ENCODE peak calls at places on chromosomes 6 and 20, in nine cellular contexts. One of them, this sample, is unnamed.

GRCh38 chr6:56693246-56693607 is 50.5 kb upstream of the DST start:
- DNase-seq in OCI-LY7: no peak
- DNase-seq in posterior cingulate gyrus: peak
- DNase-seq in hepatic stellate cell: no peak
- DNase-seq in NCI-H774: no peak
- DNase-seq in IMR-90: peak
- DNase-seq in aorta: peak
- DNase-seq in fibroblast of lung: peak
- DNase-seq in RKO: no peak
- DNase-seq in this sample: no peak

GRCh38 chr6:133298335-133298734 is 57.2 kb downstream of the EYA4 start:
- DNase-seq in OCI-LY7: no peak
- DNase-seq in posterior cingulate gyrus: no peak
- DNase-seq in hepatic stellate cell: no peak
- DNase-seq in NCI-H774: no peak
- DNase-seq in IMR-90: no peak
- DNase-seq in aorta: no peak
- DNase-seq in fibroblast of lung: no peak
- DNase-seq in RKO: no peak
- DNase-seq in this sample: no peak

GRCh38 chr20:32973077-32973717 is 31.0 kb downstream of the SUN5 start:
- DNase-seq in OCI-LY7: no peak
- DNase-seq in posterior cingulate gyrus: no peak
- DNase-seq in hepatic stellate cell: no peak
- DNase-seq in NCI-H774: no peak
- DNase-seq in IMR-90: no peak
- DNase-seq in aorta: no peak
- DNase-seq in fibroblast of lung: no peak
- DNase-seq in RKO: no peak
- DNase-seq in this sample: no peak

GRCh38 chr20:21240394-21240793 is 62.7 kb upstream of the XRN2 start:
- DNase-seq in OCI-LY7: no peak
- DNase-seq in posterior cingulate gyrus: no peak
- DNase-seq in hepatic stellate cell: no peak
- DNase-seq in NCI-H774: no peak
- DNase-seq in IMR-90: no peak
- DNase-seq in aorta: no peak
- DNase-seq in fibroblast of lung: no peak
- DNase-seq in RKO: no peak
- DNase-seq in this sample: peak

GRCh38 chr6:31900917-31901414 is 920 bp downstream of the ZBTB12 start:
- DNase-seq in OCI-LY7: no peak
- DNase-seq in posterior cingulate gyrus: no peak
- DNase-seq in hepatic stellate cell: no peak
- DNase-seq in NCI-H774: no peak
- DNase-seq in IMR-90: no peak
- DNase-seq in aorta: peak
- DNase-seq in fibroblast of lung: no peak
- DNase-seq in RKO: no peak
- DNase-seq in this sample: no peak

GRCh38 chr20:11316244-11316643 is 601.4 kb upstream of the BTBD3 start:
- DNase-seq in OCI-LY7: no peak
- DNase-seq in posterior cingulate gyrus: no peak
- DNase-seq in hepatic stellate cell: no peak
- DNase-seq in NCI-H774: no peak
- DNase-seq in IMR-90: no peak
- DNase-seq in aorta: no peak
- DNase-seq in fibroblast of lung: no peak
- DNase-seq in RKO: no peak
- DNase-seq in this sample: no peak

GRCh38 chr6:81003156-81003555 is 749.3 kb downstream of the TENT5A start:
- DNase-seq in OCI-LY7: no peak
- DNase-seq in posterior cingulate gyrus: no peak
- DNase-seq in hepatic stellate cell: no peak
- DNase-seq in NCI-H774: no peak
- DNase-seq in IMR-90: no peak
- DNase-seq in aorta: no peak
- DNase-seq in fibroblast of lung: no peak
- DNase-seq in RKO: no peak
- DNase-seq in this sample: peak

GRCh38 chr20:56636701-56637100 is 7.6 kb downstream of the TFAP2C start:
- DNase-seq in OCI-LY7: no peak
- DNase-seq in posterior cingulate gyrus: no peak
- DNase-seq in hepatic stellate cell: no peak
- DNase-seq in NCI-H774: no peak
- DNase-seq in IMR-90: no peak
- DNase-seq in aorta: no peak
- DNase-seq in fibroblast of lung: no peak
- DNase-seq in RKO: peak
- DNase-seq in this sample: no peak

GRCh38 chr20:53480913-53481312 is 112.7 kb downstream of the ZNF217 start:
- DNase-seq in OCI-LY7: no peak
- DNase-seq in posterior cingulate gyrus: no peak
- DNase-seq in hepatic stellate cell: no peak
- DNase-seq in NCI-H774: no peak
- DNase-seq in IMR-90: no peak
- DNase-seq in aorta: no peak
- DNase-seq in fibroblast of lung: no peak
- DNase-seq in RKO: no peak
- DNase-seq in this sample: no peak

GRCh38 chr6:150172929-150173328 is 30.1 kb downstream of the PPP1R14C start:
- DNase-seq in OCI-LY7: no peak
- DNase-seq in posterior cingulate gyrus: no peak
- DNase-seq in hepatic stellate cell: no peak
- DNase-seq in NCI-H774: no peak
- DNase-seq in IMR-90: no peak
- DNase-seq in aorta: no peak
- DNase-seq in fibroblast of lung: no peak
- DNase-seq in RKO: no peak
- DNase-seq in this sample: no peak

GRCh38 chr20:5073154-5074049 is 46.4 kb downstream of the PCNA start:
- DNase-seq in OCI-LY7: no peak
- DNase-seq in posterior cingulate gyrus: peak
- DNase-seq in hepatic stellate cell: peak
- DNase-seq in NCI-H774: peak
- DNase-seq in IMR-90: peak
- DNase-seq in aorta: peak
- DNase-seq in fibroblast of lung: peak
- DNase-seq in RKO: no peak
- DNase-seq in this sample: peak

GRCh38 chr20:34232494-34233087 is 8.6 kb upstream of the ASIP start:
- DNase-seq in OCI-LY7: no peak
- DNase-seq in posterior cingulate gyrus: no peak
- DNase-seq in hepatic stellate cell: no peak
- DNase-seq in NCI-H774: no peak
- DNase-seq in IMR-90: no peak
- DNase-seq in aorta: no peak
- DNase-seq in fibroblast of lung: no peak
- DNase-seq in RKO: no peak
- DNase-seq in this sample: no peak

GRCh38 chr6:46653439-46653942 is 716 bp downstream of the SLC25A27 start:
- DNase-seq in OCI-LY7: peak
- DNase-seq in posterior cingulate gyrus: no peak
- DNase-seq in hepatic stellate cell: no peak
- DNase-seq in NCI-H774: no peak
- DNase-seq in IMR-90: no peak
- DNase-seq in aorta: no peak
- DNase-seq in fibroblast of lung: no peak
- DNase-seq in RKO: peak
- DNase-seq in this sample: no peak

GRCh38 chr6:159819098-159819497 is 19.0 kb downstream of the PNLDC1 start:
- DNase-seq in OCI-LY7: no peak
- DNase-seq in posterior cingulate gyrus: no peak
- DNase-seq in hepatic stellate cell: no peak
- DNase-seq in NCI-H774: no peak
- DNase-seq in IMR-90: no peak
- DNase-seq in aorta: no peak
- DNase-seq in fibroblast of lung: no peak
- DNase-seq in RKO: no peak
- DNase-seq in this sample: no peak

GRCh38 chr6:138357928-138358327 is 19.8 kb upstream of the SMIM28 start:
- DNase-seq in OCI-LY7: no peak
- DNase-seq in posterior cingulate gyrus: no peak
- DNase-seq in hepatic stellate cell: no peak
- DNase-seq in NCI-H774: no peak
- DNase-seq in IMR-90: no peak
- DNase-seq in aorta: no peak
- DNase-seq in fibroblast of lung: no peak
- DNase-seq in RKO: no peak
- DNase-seq in this sample: no peak

GRCh38 chr6:30781697-30782424 is 37.5 kb upstream of the IER3 start:
- DNase-seq in OCI-LY7: no peak
- DNase-seq in posterior cingulate gyrus: peak
- DNase-seq in hepatic stellate cell: peak
- DNase-seq in NCI-H774: peak
- DNase-seq in IMR-90: peak
- DNase-seq in aorta: peak
- DNase-seq in fibroblast of lung: peak
- DNase-seq in RKO: peak
- DNase-seq in this sample: peak

GRCh38 chr6:166957087-166957804 is 896 bp upstream of the RNASET2 start:
- DNase-seq in OCI-LY7: peak
- DNase-seq in posterior cingulate gyrus: peak
- DNase-seq in hepatic stellate cell: peak
- DNase-seq in NCI-H774: peak
- DNase-seq in IMR-90: no peak
- DNase-seq in aorta: peak
- DNase-seq in fibroblast of lung: no peak
- DNase-seq in RKO: peak
- DNase-seq in this sample: no peak

GRCh38 chr20:31920275-31920855 is 31.5 kb downstream of the PDRG1 start:
- DNase-seq in OCI-LY7: no peak
- DNase-seq in posterior cingulate gyrus: no peak
- DNase-seq in hepatic stellate cell: no peak
- DNase-seq in NCI-H774: no peak
- DNase-seq in IMR-90: no peak
- DNase-seq in aorta: no peak
- DNase-seq in fibroblast of lung: no peak
- DNase-seq in RKO: no peak
- DNase-seq in this sample: no peak

GRCh38 chr20:41426976-41427375 is 60.4 kb upstream of the EMILIN3 start:
- DNase-seq in OCI-LY7: no peak
- DNase-seq in posterior cingulate gyrus: no peak
- DNase-seq in hepatic stellate cell: no peak
- DNase-seq in NCI-H774: no peak
- DNase-seq in IMR-90: no peak
- DNase-seq in aorta: no peak
- DNase-seq in fibroblast of lung: no peak
- DNase-seq in RKO: no peak
- DNase-seq in this sample: no peak

GRCh38 chr6:39207421-39208232 is 21.6 kb downstream of the KCNK5 start:
- DNase-seq in OCI-LY7: no peak
- DNase-seq in posterior cingulate gyrus: no peak
- DNase-seq in hepatic stellate cell: no peak
- DNase-seq in NCI-H774: no peak
- DNase-seq in IMR-90: no peak
- DNase-seq in aorta: no peak
- DNase-seq in fibroblast of lung: no peak
- DNase-seq in RKO: no peak
- DNase-seq in this sample: no peak

GRCh38 chr6:13446371-13446770 is 41.0 kb downstream of the GFOD1 start:
- DNase-seq in OCI-LY7: no peak
- DNase-seq in posterior cingulate gyrus: no peak
- DNase-seq in hepatic stellate cell: no peak
- DNase-seq in NCI-H774: no peak
- DNase-seq in IMR-90: no peak
- DNase-seq in aorta: no peak
- DNase-seq in fibroblast of lung: no peak
- DNase-seq in RKO: no peak
- DNase-seq in this sample: no peak

GRCh38 chr6:391559-392440 is at the start of gene IRF4:
- DNase-seq in OCI-LY7: peak
- DNase-seq in posterior cingulate gyrus: no peak
- DNase-seq in hepatic stellate cell: no peak
- DNase-seq in NCI-H774: no peak
- DNase-seq in IMR-90: no peak
- DNase-seq in aorta: no peak
- DNase-seq in fibroblast of lung: no peak
- DNase-seq in RKO: no peak
- DNase-seq in this sample: peak

GRCh38 chr6:56220078-56220477 is 27.3 kb downstream of the COL21A1 start:
- DNase-seq in OCI-LY7: no peak
- DNase-seq in posterior cingulate gyrus: no peak
- DNase-seq in hepatic stellate cell: no peak
- DNase-seq in NCI-H774: no peak
- DNase-seq in IMR-90: no peak
- DNase-seq in aorta: no peak
- DNase-seq in fibroblast of lung: no peak
- DNase-seq in RKO: no peak
- DNase-seq in this sample: peak

GRCh38 chr20:10047427-10047826 is 12.6 kb downstream of the ANKEF1 start:
- DNase-seq in OCI-LY7: no peak
- DNase-seq in posterior cingulate gyrus: no peak
- DNase-seq in hepatic stellate cell: no peak
- DNase-seq in NCI-H774: no peak
- DNase-seq in IMR-90: peak
- DNase-seq in aorta: no peak
- DNase-seq in fibroblast of lung: peak
- DNase-seq in RKO: peak
- DNase-seq in this sample: peak

GRCh38 chr6:19662911-19663310 is 174.3 kb upstream of the ID4 start:
- DNase-seq in OCI-LY7: no peak
- DNase-seq in posterior cingulate gyrus: no peak
- DNase-seq in hepatic stellate cell: no peak
- DNase-seq in NCI-H774: peak
- DNase-seq in IMR-90: no peak
- DNase-seq in aorta: no peak
- DNase-seq in fibroblast of lung: no peak
- DNase-seq in RKO: no peak
- DNase-seq in this sample: no peak

GRCh38 chr6:167530960-167531359 is 206.1 kb downstream of the TTLL2 start:
- DNase-seq in OCI-LY7: no peak
- DNase-seq in posterior cingulate gyrus: no peak
- DNase-seq in hepatic stellate cell: no peak
- DNase-seq in NCI-H774: no peak
- DNase-seq in IMR-90: no peak
- DNase-seq in aorta: no peak
- DNase-seq in fibroblast of lung: no peak
- DNase-seq in RKO: no peak
- DNase-seq in this sample: no peak

GRCh38 chr6:36969988-36970891 is 15.7 kb downstream of the PI16 start:
- DNase-seq in OCI-LY7: no peak
- DNase-seq in posterior cingulate gyrus: no peak
- DNase-seq in hepatic stellate cell: no peak
- DNase-seq in NCI-H774: no peak
- DNase-seq in IMR-90: no peak
- DNase-seq in aorta: no peak
- DNase-seq in fibroblast of lung: no peak
- DNase-seq in RKO: no peak
- DNase-seq in this sample: no peak

This sample was measured in SK-MEL-5.